ENCODE peak calls at places on chromosomes 11 and 22, in eight cellular contexts. L is heart left ventricle, O is fibroblast of lung, A is right lobe of liver, M is spleen, N is AG04450, D is left lung, E is brain microvascular endothelial cell. H is an unnamed sample.

GRCh38 chr11:75625970-75626691 is 42.7 kb downstream of the MAP6 start:
- DNase-seq in L (no peak), O (peak; percentile 90), A (no peak), M (no peak), N (peak; percentile 71), D (peak; percentile 62), E (peak; percentile 85), H (peak; percentile 57)

GRCh38 chr11:8056810-8057463 is 24.1 kb upstream of the TUB start:
- DNase-seq in L (no peak), O (peak; percentile 83), A (peak; percentile 42), M (peak; percentile 20), N (no peak), D (peak; percentile 52), E (no peak), H (peak; percentile 35)

GRCh38 chr11:114088836-114089235 is 29.3 kb downstream of the ZBTB16 start:
- DNase-seq in L (no peak), O (no peak), A (no peak), M (no peak), N (no peak), D (no peak), E (no peak), H (no peak)

GRCh38 chr11:63672934-63673539 is 1.9 kb upstream of the ATL3 start:
- DNase-seq in L (no peak), O (no peak), A (no peak), M (no peak), N (no peak), D (no peak), E (no peak), H (no peak)

GRCh38 chr11:76512851-76513653 is 68.2 kb downstream of the EMSY start:
- DNase-seq in L (no peak), O (peak; percentile 73), A (no peak), M (no peak), N (peak; percentile 18), D (no peak), E (no peak), H (no peak)

GRCh38 chr11:34649597-34649996 is 28.7 kb downstream of the EHF start:
- DNase-seq in L (no peak), O (no peak), A (no peak), M (no peak), N (no peak), D (no peak), E (no peak), H (no peak)

GRCh38 chr11:71298761-71299181 is 46.4 kb upstream of the SHANK2 start:
- DNase-seq in L (no peak), O (no peak), A (no peak), M (no peak), N (no peak), D (no peak), E (no peak), H (no peak)

GRCh38 chr11:80163441-80163840 is 722.6 kb upstream of the TENM4 start:
- DNase-seq in L (no peak), O (no peak), A (no peak), M (no peak), N (no peak), D (no peak), E (no peak), H (no peak)

DNA sequence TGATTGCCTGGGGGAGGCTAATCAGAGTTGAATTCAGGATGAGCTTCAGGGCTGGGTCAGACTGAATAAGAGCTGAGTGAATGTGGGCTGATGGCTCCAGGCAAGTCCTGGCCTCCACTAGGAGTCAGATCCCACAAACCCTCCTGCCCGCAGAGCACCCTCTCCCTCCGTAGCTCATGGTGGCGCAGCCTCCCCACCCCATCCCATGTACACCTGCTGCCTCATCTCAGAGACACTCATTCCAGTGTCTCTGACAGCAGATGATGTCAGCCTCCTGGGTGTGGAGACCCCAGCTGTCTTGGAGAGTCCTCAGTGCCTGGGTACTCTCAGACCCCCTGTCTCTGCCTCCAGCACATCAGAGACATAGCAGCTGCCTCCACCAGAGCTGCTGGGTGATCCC is 9.4 kb downstream of the IGLL5 start:
- DNase-seq in L (no peak), O (no peak), A (no peak), M (peak; percentile 31), N (no peak), D (peak; percentile 10), E (no peak), H (no peak)
- H3K27me3 ChIP-seq in L (peaks cover 18% of the 10 kb centered on the region), O (no peaks in the 10 kb centered on the region), A (no peaks in the 10 kb centered on the region), M (no peaks in the 10 kb centered on the region), N (peaks cover 8% of the 10 kb centered on the region), D (peaks cover 40% of the 10 kb centered on the region), E (peaks cover 40% of the 10 kb centered on the region), H (peaks cover 2% of the 10 kb centered on the region)

GRCh38 chr11:12841946-12842630 is 167.0 kb upstream of the RASSF10 start:
- DNase-seq in L (peak; percentile 15), O (peak; percentile 72), A (no peak), M (no peak), N (no peak), D (no peak), E (peak; percentile 75), H (peak; percentile 73)

GRCh38 chr11:12834630-12835029 is 160.4 kb downstream of the TEAD1 start:
- DNase-seq in L (no peak), O (no peak), A (no peak), M (no peak), N (no peak), D (no peak), E (no peak), H (no peak)

GRCh38 chr11:12840871-12841516 is 166.8 kb downstream of the TEAD1 start:
- DNase-seq in L (no peak), O (peak; percentile 41), A (no peak), M (no peak), N (no peak), D (no peak), E (no peak), H (no peak)

GRCh38 chr11:12835286-12835685 is 161.1 kb downstream of the TEAD1 start:
- DNase-seq in L (no peak), O (no peak), A (peak; percentile 34), M (no peak), N (no peak), D (no peak), E (no peak), H (no peak)

GRCh38 chr11:12838463-12839120 is 164.4 kb downstream of the TEAD1 start:
- DNase-seq in L (no peak), O (peak; percentile 78), A (no peak), M (no peak), N (no peak), D (no peak), E (no peak), H (no peak)
- H3K4me3 ChIP-seq in L (peak overlapping the region; percentile 33), O (no peak overlapping the region), A (no peak overlapping the region), M (no peak overlapping the region), N (no peak overlapping the region), D (no peak overlapping the region), E (no peak overlapping the region), H (no peak overlapping the region)

DNA sequence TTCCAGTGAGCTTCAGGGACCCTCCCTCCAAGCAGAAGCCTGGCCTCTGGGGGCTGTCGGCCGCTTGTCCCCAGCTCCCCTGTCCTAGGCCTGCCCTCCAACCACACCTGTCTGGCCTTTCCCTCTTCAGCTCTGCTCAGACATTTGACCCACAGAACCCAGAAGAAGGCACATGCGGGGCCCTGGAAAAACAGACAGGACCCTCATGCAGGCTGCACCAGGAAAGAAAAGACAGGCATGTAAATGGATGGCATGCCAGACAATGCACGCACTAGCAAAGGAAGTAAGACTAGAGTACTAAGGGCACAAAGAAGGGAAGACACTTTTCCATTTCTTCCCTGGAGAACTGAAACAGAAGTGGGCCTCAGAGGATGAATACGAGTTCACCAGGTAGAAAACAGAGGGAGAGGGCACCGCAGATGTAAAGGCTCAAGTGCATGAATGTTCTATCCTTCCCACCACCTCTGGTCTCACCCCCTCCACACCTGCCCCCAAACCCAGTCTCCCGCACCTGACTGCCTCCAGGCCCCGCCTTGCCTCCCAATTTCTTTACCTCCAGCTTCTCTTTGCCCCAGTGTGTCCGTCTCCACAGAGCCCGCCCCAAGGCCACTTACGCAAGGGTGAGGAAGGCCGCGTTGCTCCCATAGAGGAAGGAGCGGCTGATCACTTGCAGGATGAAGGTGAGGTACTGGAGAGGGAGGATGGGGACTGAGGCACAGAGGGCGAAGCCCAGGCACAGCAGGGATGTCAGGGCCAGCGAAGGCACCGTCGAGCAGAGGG is 17.4 kb downstream of the SLC43A3 start:
- DNase-seq in L (no peak), O (no peak), A (no peak), M (no peak), N (no peak), D (no peak), E (no peak), H (no peak)
- TF ChIP-seq CTCF in L (no peak), O (no peak), A (no peak), M (no peak), N (no peak), D (no peak), E (no peak), H (no peak)

GRCh38 chr11:1073261-1073724 is 1.4 kb upstream of the MUC2 start:
- DNase-seq in L (peak; percentile 53), O (peak; percentile 53), A (peak; percentile 84), M (peak; percentile 87), N (no peak), D (peak; percentile 48), E (peak; percentile 17), H (no peak)
- H3K27me3 ChIP-seq in L (no peaks in the 10 kb centered on the region), O (no peaks in the 10 kb centered on the region), A (no peaks in the 10 kb centered on the region), M (no peaks in the 10 kb centered on the region), N (peaks cover 3% of the 10 kb centered on the region), D (peaks cover 15% of the 10 kb centered on the region), E (no peaks in the 10 kb centered on the region), H (no peaks in the 10 kb centered on the region)

GRCh38 chr11:109422755-109423113 is 744 bp downstream of the C11orf87 start:
- DNase-seq in L (no peak), O (peak; percentile 14), A (no peak), M (no peak), N (no peak), D (no peak), E (no peak), H (no peak)
- H3K4me3 ChIP-seq in L (peak overlapping the region; percentile 49), O (no peak overlapping the region), A (no peak overlapping the region), M (peak overlapping the region; percentile 15), N (peak overlapping the region; percentile 50), D (no peak overlapping the region), E (peak overlapping the region; percentile 50), H (peak overlapping the region; percentile 15)

GRCh38 chr11:95231126-95231880 is at the start of gene SESN3:
- DNase-seq in L (peak; percentile 99), O (peak; percentile 100), A (peak; percentile 100), M (peak; percentile 100), N (peak; percentile 90), D (peak; percentile 99), E (peak; percentile 99), H (peak; percentile 92)
- TF ChIP-seq CTCF in L (peak; percentile 39), O (peak; percentile 22), A (peak; percentile 10), M (no peak), N (no peak), D (no peak), E (peak; percentile 2), H (no peak)

H was measured in BJ.